ENCODE peak calls at places on chromosomes 2 and 18, in ten cellular contexts. P is type B pancreatic cell, A is endothelial cell, H is nucleus accumbens, L is T-cell, S is AG08395, W is KBM-7, B is stromal cell of bone marrow, E is HFF-Myc, U is SJSA1. V is an unnamed sample.

GRCh38 chr18:28588884-28589549 is 412.1 kb upstream of the CDH2 start:
- DNase-seq in P (no peak), A (no peak), H (no peak), L (no peak), S (no peak), W (no peak), B (peak), E (no peak), U (no peak), V (no peak)

GRCh38 chr2:127007652-127008051 is 99.3 kb downstream of the BIN1 start:
- DNase-seq in P (no peak), A (no peak), H (no peak), L (no peak), S (peak), W (no peak), B (peak), E (no peak), U (no peak), V (no peak)

GRCh38 chr18:58967643-58968291 is 103.1 kb downstream of the ZNF532 start:
- DNase-seq in P (no peak), A (no peak), H (no peak), L (no peak), S (peak), W (no peak), B (no peak), E (peak), U (no peak), V (no peak)

GRCh38 chr18:22342625-22343024 is 75.1 kb downstream of the CTAGE1 start:
- DNase-seq in P (no peak), A (no peak), H (no peak), L (peak), S (peak), W (no peak), B (peak), E (no peak), U (peak), V (no peak)

GRCh38 chr2:100981011-100981410 is 21.1 kb upstream of the RPL31 start:
- DNase-seq in P (no peak), A (no peak), H (no peak), L (no peak), S (no peak), W (no peak), B (no peak), E (no peak), U (no peak), V (no peak)

GRCh38 chr18:73446502-73446901 is 578.7 kb upstream of the NETO1 start:
- DNase-seq in P (no peak), A (no peak), H (no peak), L (no peak), S (no peak), W (no peak), B (no peak), E (no peak), U (no peak), V (no peak)

GRCh38 chr2:202530038-202530437 is 104.7 kb upstream of the FAM117B start:
- DNase-seq in P (no peak), A (no peak), H (no peak), L (no peak), S (no peak), W (peak), B (no peak), E (no peak), U (no peak), V (no peak)

GRCh38 chr2:174717273-174717672 is 47.0 kb downstream of the CHRNA1 start:
- DNase-seq in P (no peak), A (no peak), H (no peak), L (no peak), S (peak), W (peak), B (peak), E (no peak), U (no peak), V (peak)

GRCh38 chr18:45168883-45169585 is 446.2 kb upstream of the SLC14A2 start:
- DNase-seq in P (no peak), A (no peak), H (no peak), L (no peak), S (peak), W (no peak), B (peak), E (no peak), U (no peak), V (no peak)

GRCh38 chr2:96771792-96772618 is 11.3 kb downstream of the CNNM4 start:
- DNase-seq in P (no peak), A (no peak), H (no peak), L (no peak), S (no peak), W (no peak), B (no peak), E (no peak), U (no peak), V (no peak)

GRCh38 chr2:239106314-239106908 is 258.5 kb downstream of the TWIST2 start:
- DNase-seq in P (no peak), A (peak), H (peak), L (no peak), S (peak), W (peak), B (peak), E (peak), U (peak), V (no peak)

GRCh38 chr2:60735496-60736250 is 20.4 kb upstream of the PAPOLG start:
- DNase-seq in P (no peak), A (peak), H (no peak), L (peak), S (no peak), W (peak), B (no peak), E (no peak), U (no peak), V (no peak)

GRCh38 chr18:57428221-57429150 is 6.7 kb upstream of the ONECUT2 start:
- DNase-seq in P (no peak), A (no peak), H (no peak), L (no peak), S (no peak), W (no peak), B (no peak), E (no peak), U (no peak), V (no peak)

GRCh38 chr2:55408098-55408882 is 11.4 kb downstream of the CCDC88A start:
- DNase-seq in P (no peak), A (no peak), H (no peak), L (no peak), S (no peak), W (no peak), B (peak), E (no peak), U (no peak), V (no peak)

GRCh38 chr2:182650704-182651103 is 65.4 kb upstream of the DNAJC10 start:
- DNase-seq in P (no peak), A (no peak), H (no peak), L (no peak), S (peak), W (peak), B (peak), E (peak), U (no peak), V (no peak)

GRCh38 chr2:19321946-19322345 is 36.5 kb downstream of the OSR1 start:
- DNase-seq in P (no peak), A (no peak), H (no peak), L (no peak), S (no peak), W (no peak), B (no peak), E (no peak), U (no peak), V (no peak)

GRCh38 chr2:100813527-100813926 is 6.4 kb upstream of the NPAS2 start:
- DNase-seq in P (no peak), A (no peak), H (no peak), L (no peak), S (peak), W (no peak), B (no peak), E (no peak), U (no peak), V (no peak)

GRCh38 chr2:26008095-26008494 is 25.8 kb upstream of the RAB10 start:
- DNase-seq in P (no peak), A (no peak), H (no peak), L (no peak), S (no peak), W (no peak), B (no peak), E (no peak), U (no peak), V (no peak)

V was measured in activated T-helper 2 cell treated with anti-CD3 and anti-CD28 coated beads, Interferon-gamma antibody, Interleukin-2, Interleukin-4, amounts not matched to agents 10 μg/mL and 5 μg/mL and 100 μg/mL, durations not matched to agents 14 hours and 24 hours and 36 hours.